ENCODE peak calls at places on chromosomes 4 and X, in ten cellular contexts. L, N, V, U, Z, S, P, F, E and Y are unnamed samples.

GRCh38 chr4:5018096-5018495 is 1.2 kb downstream of the CYTL1 start:
- DNase-seq in L (no peak), N (no peak), V (no peak), U (no peak), Z (no peak), S (no peak), P (no peak), F (no peak), E (no peak), Y (no peak)

GRCh38 chr4:98345838-98346237 is 84.7 kb downstream of the RAP1GDS1 start:
- DNase-seq in L (no peak), N (no peak), V (no peak), U (no peak), Z (no peak), S (no peak), P (no peak), F (no peak), E (no peak), Y (no peak)

GRCh38 chrX:103248553-103248952 is 6.4 kb downstream of the TCEAL8 start:
- DNase-seq in L (peak; percentile 24), N (no peak), V (peak; percentile 8), U (no peak), Z (no peak), S (no peak), P (peak; percentile 8), F (peak; percentile 42), E (no peak), Y (no peak)

GRCh38 chrX:63959975-63960374 is 175.0 kb upstream of the ARHGEF9 start:
- DNase-seq in L (no peak), N (no peak), V (no peak), U (no peak), Z (no peak), S (no peak), P (no peak), F (no peak), E (no peak), Y (no peak)

GRCh38 chr4:2824329-2825183 is 19.1 kb upstream of the ADD1 start:
- DNase-seq in L (no peak), N (no peak), V (no peak), U (no peak), Z (no peak), S (no peak), P (no peak), F (no peak), E (peak; percentile 65), Y (peak; percentile 65)

GRCh38 chr4:87270144-87270543 is 49.7 kb upstream of the KLHL8 start:
- DNase-seq in L (peak; percentile 64), N (peak; percentile 60), V (peak; percentile 39), U (peak; percentile 13), Z (peak; percentile 37), S (no peak), P (no peak), F (peak; percentile 51), E (no peak), Y (no peak)

GRCh38 chr4:140150636-140150885 is 3.4 kb downstream of the MAML3 start:
- DNase-seq in L (no peak), N (no peak), V (no peak), U (no peak), Z (peak; percentile 94), S (peak; percentile 89), P (no peak), F (no peak), E (no peak), Y (peak; percentile 94)

GRCh38 chrX:134764202-134764785 is 106.0 kb upstream of the PLAC1 start:
- DNase-seq in L (peak; percentile 24), N (no peak), V (peak; percentile 57), U (no peak), Z (no peak), S (no peak), P (peak; percentile 16), F (peak; percentile 80), E (no peak), Y (no peak)

GRCh38 chrX:108359811-108360602 is 78.2 kb downstream of the COL4A6 start:
- DNase-seq in L (peak; percentile 30), N (no peak), V (no peak), U (no peak), Z (no peak), S (no peak), P (no peak), F (no peak), E (no peak), Y (no peak)

GRCh38 chr4:157678478-157678877 is 457.9 kb downstream of the GRIA2 start:
- DNase-seq in L (no peak), N (no peak), V (no peak), U (no peak), Z (no peak), S (no peak), P (no peak), F (no peak), E (no peak), Y (no peak)

DNA sequence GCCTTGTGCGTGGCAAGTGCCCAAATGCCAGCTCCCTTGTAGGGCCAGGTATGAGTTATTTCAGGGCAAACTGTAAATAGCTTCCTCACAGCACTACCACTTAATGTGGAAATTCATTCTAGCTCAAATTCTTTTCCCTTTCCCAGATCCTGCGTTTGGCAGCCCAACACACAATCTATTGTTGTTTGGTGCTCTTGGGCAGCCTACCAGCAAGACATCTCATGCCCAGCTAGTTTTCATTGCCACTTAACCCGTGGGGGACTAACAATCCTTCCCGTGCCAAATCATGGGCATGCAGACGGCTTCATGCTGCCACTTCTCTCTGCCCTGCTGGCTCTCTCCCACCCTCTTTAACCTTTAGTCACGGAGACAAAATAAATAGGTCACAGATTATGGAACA is 454.2 kb downstream of the GRIA2 start:
- DNase-seq in L (no peak), N (no peak), V (no peak), U (peak; percentile 20), Z (no peak), S (no peak), P (no peak), F (no peak), E (no peak), Y (no peak)
- H3K27ac ChIP-seq in L (no peak overlapping the region), N (no peak overlapping the region), V (no peak overlapping the region), U (no peak overlapping the region), Z (no peak overlapping the region), S (no peak overlapping the region), P (no peak overlapping the region), F (no peak overlapping the region), E (no peak overlapping the region), Y (no peak overlapping the region)

GRCh38 chr4:185826381-185826780 is 14.4 kb upstream of the SORBS2 start:
- DNase-seq in L (no peak), N (no peak), V (no peak), U (no peak), Z (no peak), S (no peak), P (no peak), F (no peak), E (no peak), Y (no peak)
- H3K27ac ChIP-seq in L (no peak overlapping the region), N (no peak overlapping the region), V (no peak overlapping the region), U (no peak overlapping the region), Z (no peak overlapping the region), S (no peak overlapping the region), P (no peak overlapping the region), F (no peak overlapping the region), E (no peak overlapping the region), Y (no peak overlapping the region)

GRCh38 chrX:30642642-30643041 is 10.6 kb upstream of the GK start:
- DNase-seq in L (no peak), N (no peak), V (no peak), U (no peak), Z (no peak), S (no peak), P (no peak), F (no peak), E (no peak), Y (no peak)
- H3K27ac ChIP-seq in L (peak overlapping the region; percentile 87), N (peak overlapping the region; percentile 35), V (no peak overlapping the region), U (no peak overlapping the region), Z (no peak overlapping the region), S (no peak overlapping the region), P (no peak overlapping the region), F (no peak overlapping the region), E (no peak overlapping the region), Y (no peak overlapping the region)

GRCh38 chrX:31228909-31229308 is 157.1 kb upstream of the FTHL17 start:
- DNase-seq in L (no peak), N (no peak), V (no peak), U (no peak), Z (no peak), S (no peak), P (no peak), F (no peak), E (no peak), Y (no peak)
- H3K27ac ChIP-seq in L (peak overlapping the region; percentile 75), N (peak overlapping the region; percentile 10), V (no peak overlapping the region), U (no peak overlapping the region), Z (no peak overlapping the region), S (no peak overlapping the region), P (no peak overlapping the region), F (no peak overlapping the region), E (no peak overlapping the region), Y (no peak overlapping the region)

GRCh38 chr4:167415461-167415860 is 181.2 kb upstream of the SPOCK3 start:
- DNase-seq in L (no peak), N (no peak), V (no peak), U (no peak), Z (no peak), S (no peak), P (no peak), F (no peak), E (no peak), Y (no peak)
- H3K27ac ChIP-seq in L (no peak overlapping the region), N (no peak overlapping the region), V (no peak overlapping the region), U (no peak overlapping the region), Z (no peak overlapping the region), S (no peak overlapping the region), P (no peak overlapping the region), F (no peak overlapping the region), E (no peak overlapping the region), Y (no peak overlapping the region)